ENCODE peak calls at places on chromosomes 3 and 15, in eight cellular contexts. T is transverse colon, F is A549, O is tibial nerve, R is stomach, E is K562, A is ovary, C is HepG2. H is an unnamed sample.

GRCh38 chr3:14758297-14758696 is 60.5 kb upstream of the FGD5 start:
- DNase-seq in O (no peak), A (no peak), T (no peak), E (no peak), F (no peak), C (no peak), R (no peak), H (no peak)

GRCh38 chr3:130971208-130971607 is 55.4 kb downstream of the ASTE1 start:
- DNase-seq in F (no peak), O (no peak), E (no peak), T (no peak), A (no peak), R (no peak), C (no peak), H (no peak)

GRCh38 chr15:68408526-68408925 is 23.4 kb downstream of the ITGA11 start:
- DNase-seq in O (no peak), C (no peak), T (no peak), E (no peak), A (peak), F (no peak), R (peak), H (no peak)

GRCh38 chr3:57556459-57557087 is 499 bp downstream of the PDE12 start:
- DNase-seq in T (peak), E (no peak), O (no peak), A (no peak), C (no peak), F (peak), R (peak), H (no peak)

GRCh38 chr3:102124301-102125158 is 275.2 kb downstream of the NFKBIZ start:
- DNase-seq in C (no peak), T (no peak), R (no peak), A (no peak), E (no peak), O (no peak), F (no peak), H (no peak)

GRCh38 chr3:18135083-18135814 is 289.9 kb downstream of the SATB1 start:
- DNase-seq in F (no peak), O (no peak), C (no peak), E (no peak), A (no peak), R (no peak), T (no peak), H (no peak)

GRCh38 chr3:116517308-116517707 is 72.0 kb upstream of the LSAMP start:
- DNase-seq in R (no peak), O (no peak), F (no peak), A (no peak), T (no peak), E (no peak), C (no peak), H (no peak)

GRCh38 chr3:184338538-184338945 is 1.1 kb downstream of the FAM131A start:
- DNase-seq in A (peak), E (no peak), R (peak), C (no peak), O (peak), T (peak), F (no peak), H (no peak)

GRCh38 chr3:138329127-138329983 is at the start of gene NME9:
- DNase-seq in F (peak), R (peak), A (peak), T (peak), C (peak), E (peak), O (peak), H (peak)

GRCh38 chr3:178001670-178002101 is 534.5 kb upstream of the KCNMB2 start:
- DNase-seq in R (no peak), E (no peak), T (no peak), C (no peak), F (no peak), O (no peak), A (no peak), H (no peak)

GRCh38 chr3:149975919-149976318 is 5.2 kb upstream of the PFN2 start:
- DNase-seq in C (no peak), E (no peak), R (no peak), O (no peak), A (no peak), T (no peak), F (no peak), H (no peak)

GRCh38 chr15:100769975-100770340 is 109.7 kb upstream of the ALDH1A3 start:
- DNase-seq in C (no peak), A (no peak), O (no peak), T (no peak), F (no peak), R (no peak), E (no peak), H (no peak)

GRCh38 chr15:53160092-53160704 is 370.1 kb upstream of the ONECUT1 start:
- DNase-seq in E (no peak), F (no peak), C (peak), R (no peak), O (no peak), A (no peak), T (no peak), H (no peak)

GRCh38 chr3:194632983-194633348 is 253 bp downstream of the TMEM44 start:
- DNase-seq in R (no peak), F (peak), A (peak), T (peak), O (no peak), C (no peak), E (peak), H (no peak)
- TF ChIP-seq EP300 in R (no peak), F (no peak), A (no peak), T (no peak), O (no peak), C (no peak), E (no peak), H (no peak)

GRCh38 chr3:42080452-42080872 is 10.7 kb upstream of the TRAK1 start:
- DNase-seq in F (peak), T (peak), R (peak), E (no peak), A (no peak), C (peak), O (no peak), H (no peak)
- TF ChIP-seq EP300 in F (no peak), T (peak), R (peak), E (no peak), A (no peak), C (no peak), O (peak), H (peak)

GRCh38 chr3:30656624-30657141 is 50.3 kb downstream of the TGFBR2 start:
- DNase-seq in R (no peak), E (no peak), F (no peak), O (no peak), A (no peak), C (no peak), T (no peak), H (no peak)
- TF ChIP-seq EP300 in R (no peak), E (no peak), F (no peak), O (no peak), A (no peak), C (no peak), T (no peak), H (no peak)

GRCh38 chr3:182139627-182140357 is 428.1 kb downstream of the SOX2 start:
- DNase-seq in A (no peak), C (no peak), O (no peak), R (no peak), E (no peak), T (no peak), F (no peak), H (no peak)

GRCh38 chr3:182135056-182135455 is 423.3 kb downstream of the SOX2 start:
- DNase-seq in R (no peak), F (no peak), A (no peak), O (no peak), E (no peak), C (no peak), T (no peak), H (no peak)

GRCh38 chr3:182138388-182138787 is 426.7 kb downstream of the SOX2 start:
- DNase-seq in R (no peak), O (no peak), C (no peak), E (no peak), F (no peak), T (no peak), A (no peak), H (no peak)

GRCh38 chr3:182133752-182134151 is 422.0 kb downstream of the SOX2 start:
- DNase-seq in A (no peak), T (no peak), C (no peak), R (no peak), F (no peak), O (no peak), E (no peak), H (no peak)

GRCh38 chr3:182136008-182136910 is 424.5 kb downstream of the SOX2 start:
- DNase-seq in O (no peak), T (no peak), R (no peak), C (peak), A (no peak), E (no peak), F (peak), H (no peak)
- TF ChIP-seq EP300 in O (no peak), T (no peak), R (no peak), C (no peak), A (no peak), E (no peak), F (peak), H (no peak)

GRCh38 chr15:73053398-73053723 is 1.1 kb downstream of the NEO1 start:
- DNase-seq in A (no peak), E (no peak), C (no peak), R (no peak), O (no peak), F (no peak), T (no peak), H (no peak)

GRCh38 chr15:73056460-73056859 is 4.2 kb downstream of the NEO1 start:
- DNase-seq in T (no peak), R (no peak), E (no peak), C (no peak), A (no peak), F (no peak), O (no peak), H (no peak)

GRCh38 chr15:73051811-73052678 is at the start of gene NEO1:
- DNase-seq in C (peak), R (peak), O (peak), T (peak), F (peak), A (peak), E (peak), H (peak)

GRCh38 chr15:73052679-73053397 is 575 bp downstream of the NEO1 start:
- DNase-seq in C (peak), F (peak), R (peak), A (peak), E (peak), O (peak), T (peak), H (no peak)

GRCh38 chr15:73054417-73054963 is 2.2 kb downstream of the NEO1 start:
- DNase-seq in T (peak), E (no peak), C (no peak), O (no peak), A (no peak), R (no peak), F (no peak), H (no peak)
- TF ChIP-seq EP300 in T (peak), E (no peak), C (no peak), O (no peak), A (no peak), R (no peak), F (no peak), H (no peak)

GRCh38 chr3:188133646-188134045 is 20.3 kb upstream of the LPP start:
- DNase-seq in E (no peak), R (no peak), A (no peak), C (no peak), T (no peak), O (no peak), F (no peak), H (no peak)

GRCh38 chr3:188134856-188135255 is 19.1 kb upstream of the LPP start:
- DNase-seq in T (no peak), F (no peak), O (no peak), E (no peak), C (peak), A (no peak), R (no peak), H (no peak)

GRCh38 chr3:188134079-188134478 is 19.9 kb upstream of the LPP start:
- DNase-seq in F (no peak), A (no peak), T (no peak), E (no peak), R (no peak), O (no peak), C (no peak), H (no peak)

GRCh38 chr3:188135271-188135670 is 18.7 kb upstream of the LPP start:
- DNase-seq in E (no peak), O (no peak), R (no peak), C (no peak), F (no peak), A (no peak), T (no peak), H (no peak)

GRCh38 chr3:188133219-188133618 is 20.7 kb upstream of the LPP start:
- DNase-seq in T (no peak), R (no peak), F (no peak), O (no peak), C (no peak), A (no peak), E (no peak), H (no peak)
- TF ChIP-seq EP300 in T (no peak), R (no peak), F (no peak), O (no peak), C (no peak), A (no peak), E (no peak), H (no peak)

DNA sequence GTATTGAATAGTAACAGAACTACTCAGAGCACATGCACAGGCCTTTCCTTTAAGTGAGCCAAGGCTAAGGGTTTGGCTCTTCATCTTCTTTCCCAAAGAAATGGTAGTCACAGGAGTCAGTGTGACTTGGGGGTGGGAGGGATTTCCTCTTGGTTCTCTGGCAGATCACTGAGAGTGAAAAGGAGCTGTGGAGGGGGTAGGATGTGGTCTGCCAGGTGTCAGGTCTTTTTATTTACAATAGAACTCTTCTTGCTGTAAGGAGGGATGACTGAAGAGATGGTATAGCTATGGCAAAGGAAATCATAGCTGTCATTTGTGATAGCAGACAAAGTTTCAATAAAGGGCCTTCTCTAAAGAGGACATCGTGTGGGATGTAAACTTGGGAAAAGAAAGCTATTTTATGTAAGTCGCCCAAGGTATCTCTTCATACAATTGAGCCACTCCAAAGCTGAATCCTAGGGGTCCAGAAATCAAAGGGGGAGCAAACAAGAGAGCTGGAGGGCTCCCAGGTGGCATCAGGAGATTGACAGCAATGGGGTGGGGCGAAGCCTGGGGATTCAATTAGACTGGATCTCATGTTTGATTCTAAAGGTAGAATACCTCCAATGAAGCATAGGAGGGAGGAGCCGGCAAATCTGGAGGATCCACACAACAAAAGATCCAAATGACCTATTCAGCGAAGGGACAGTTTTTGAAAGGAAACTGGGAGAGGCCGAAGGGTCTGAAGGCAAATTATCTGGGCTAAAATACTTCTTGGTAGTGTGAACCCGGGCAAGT is 20.0 kb upstream of the CHD2 start:
- DNase-seq in O (no peak), R (no peak), F (no peak), A (no peak), T (no peak), E (no peak), C (no peak), H (no peak)
- TF ChIP-seq EP300 in O (no peak), R (no peak), F (no peak), A (no peak), T (no peak), E (no peak), C (no peak), H (no peak)

DNA sequence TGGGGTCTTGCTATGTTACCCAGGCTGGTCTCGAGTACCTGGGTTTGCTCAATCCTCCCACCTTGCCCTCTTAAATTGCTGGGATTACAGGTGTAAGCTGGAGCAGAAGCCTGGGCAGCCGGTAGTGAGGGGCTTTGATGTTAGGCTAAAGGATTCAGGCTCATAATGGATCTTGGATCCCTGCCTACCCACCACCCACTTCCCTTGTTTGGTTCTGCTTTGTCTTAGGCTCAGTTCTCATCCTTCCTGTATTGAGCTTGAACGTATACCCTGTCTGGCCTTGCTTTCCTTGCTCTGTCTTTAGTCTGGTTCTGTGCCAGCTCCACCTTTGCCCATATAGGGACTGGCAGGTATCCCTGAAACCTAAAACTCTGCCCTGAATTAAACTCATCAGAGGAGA is 1.7 kb downstream of the PPCDC start:
- DNase-seq in R (no peak), A (no peak), T (no peak), O (no peak), F (no peak), E (no peak), C (no peak), H (no peak)
- TF ChIP-seq EP300 in R (no peak), A (no peak), T (no peak), O (no peak), F (no peak), E (no peak), C (no peak), H (no peak)

DNA sequence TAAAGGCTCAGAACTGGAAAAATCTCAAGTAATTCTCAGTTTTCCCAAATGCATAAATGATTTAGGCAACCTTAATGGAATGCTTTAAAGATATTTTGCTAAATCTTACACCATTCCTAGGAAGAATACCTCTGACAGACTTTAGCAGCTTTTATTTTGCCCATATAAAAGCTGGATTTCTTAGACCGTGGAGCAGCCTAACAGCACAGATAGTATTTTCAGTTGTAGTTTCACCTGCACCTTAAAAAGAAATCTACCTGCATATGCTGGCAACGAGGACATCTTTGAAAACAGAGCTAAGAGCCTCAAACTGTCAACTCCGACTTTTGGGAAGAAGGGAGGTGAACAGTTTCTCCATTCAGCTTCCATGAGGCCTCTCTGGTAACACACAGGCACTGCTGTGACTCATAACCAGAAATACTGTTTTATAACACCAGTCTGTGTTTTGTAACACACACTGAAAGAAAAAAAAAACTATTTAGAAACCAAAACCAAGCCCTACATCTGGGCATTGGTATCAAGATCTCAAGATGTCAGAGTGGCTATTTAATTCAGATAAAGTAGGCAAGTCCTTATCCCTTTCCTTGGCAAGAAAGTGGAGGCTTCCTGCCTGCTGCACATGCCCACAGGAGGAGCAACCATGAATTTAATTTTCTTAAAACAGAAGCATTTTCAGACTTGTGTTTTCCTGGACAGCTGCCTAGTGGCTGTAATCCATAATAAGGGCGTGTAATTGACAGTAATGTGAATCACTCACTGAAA is 181.5 kb upstream of the ICE2 start:
- DNase-seq in F (no peak), T (no peak), R (no peak), C (no peak), E (no peak), O (peak), A (peak), H (no peak)
- TF ChIP-seq EP300 in F (no peak), T (no peak), R (no peak), C (no peak), E (no peak), O (no peak), A (peak), H (no peak)